ENCODE peak calls at places on chromosomes 4 and X, in four cellular contexts. K is sigmoid colon, R is amniotic stem cell, C is body of pancreas. V is an unnamed sample.

GRCh38 chr4:138053601-138054322 is 188.4 kb downstream of the SLC7A11 start:
- DNase-seq in C (no peak), K (no peak), R (peak; percentile 64), V (no peak)

GRCh38 chr4:71540749-71541269 is 202.0 kb downstream of the SLC4A4 start:
- DNase-seq in C (no peak), K (no peak), R (no peak), V (no peak)

GRCh38 chrX:25599061-25599460 is 539.1 kb upstream of the MAGEB18 start:
- DNase-seq in R (no peak), K (no peak), C (no peak), V (no peak)

GRCh38 chr4:118340109-118340508 is 12.7 kb downstream of the PRSS12 start:
- DNase-seq in R (no peak), K (no peak), C (no peak), V (no peak)

GRCh38 chr4:8164194-8164565 is 5.6 kb upstream of the ABLIM2 start:
- DNase-seq in K (no peak), C (peak; percentile 81), R (no peak), V (peak; percentile 34)

GRCh38 chr4:174222266-174222872 is 61.1 kb downstream of the FBXO8 start:
- DNase-seq in R (no peak), K (no peak), C (no peak), V (no peak)

GRCh38 chrX:111869639-111870034 is 6.3 kb upstream of the TRPC5OS start:
- DNase-seq in C (peak; percentile 49), R (peak; percentile 3), K (no peak), V (no peak)

GRCh38 chr4:175947117-175947722 is 118.4 kb upstream of the WDR17 start:
- DNase-seq in R (peak; percentile 4), C (no peak), K (no peak), V (no peak)

GRCh38 chr4:81512945-81513584 is 41.4 kb upstream of the RASGEF1B start:
- DNase-seq in R (no peak), C (no peak), K (no peak), V (no peak)

GRCh38 chr4:5110901-5111300 is 59.6 kb downstream of the STK32B start:
- DNase-seq in C (no peak), K (no peak), R (no peak), V (no peak)

V was measured in mucosa of descending colon.